ENCODE peak calls at places on chromosomes 16 and 17, in four cellular contexts. S is neuronal stem cell, V is mesendoderm, P is H1. C is an unnamed sample.
A peak's percentile ranks its signal among the peaks of the same experiment; 100 is the strongest.

GRCh38 chr17:28330671-28331070 is 4.6 kb downstream of the IFT20 start:
- DNase-seq in S (no peak), P (no peak), V (no peak), C (no peak)

GRCh38 chr17:48031966-48032365 is 5.6 kb downstream of the COPZ2 start:
- DNase-seq in V (no peak), S (no peak), P (no peak), C (no peak)

GRCh38 chr17:7781467-7781866 is 52.5 kb upstream of the KDM6B start:
- DNase-seq in S (no peak), P (no peak), V (no peak), C (no peak)

GRCh38 chr17:1473841-1474240 is 17.8 kb upstream of the CRK start:
- DNase-seq in P (no peak), V (no peak), S (no peak), C (no peak)

GRCh38 chr16:85349413-85350145 is 237.3 kb upstream of the CIBAR2 start:
- DNase-seq in P (no peak), V (no peak), S (no peak), C (no peak)

GRCh38 chr17:31558748-31559646 is 167.5 kb downstream of the RAB11FIP4 start:
- DNase-seq in S (peak; percentile 63), P (no peak), V (peak; percentile 83), C (peak; percentile 80)

GRCh38 chr17:76369804-76370203 is 14.6 kb upstream of the SPHK1 start:
- DNase-seq in S (no peak), P (no peak), V (no peak), C (no peak)

GRCh38 chr16:49492090-49492801 is 118.6 kb downstream of the C16orf78 start:
- DNase-seq in S (peak; percentile 62), V (peak; percentile 71), P (peak; percentile 15), C (no peak)

GRCh38 chr16:11181889-11182279 is 74.1 kb downstream of the SOCS1 start:
- DNase-seq in P (no peak), S (no peak), V (no peak), C (peak; percentile 61)

GRCh38 chr17:51428668-51429486 is 168.5 kb downstream of the UTP18 start:
- DNase-seq in P (no peak), S (no peak), V (no peak), C (no peak)

GRCh38 chr16:48022496-48022895 is 133.3 kb downstream of the ABCC12 start:
- DNase-seq in V (no peak), S (no peak), P (no peak), C (no peak)

GRCh38 chr17:59521465-59522126 is 43.8 kb upstream of the DHX40 start:
- DNase-seq in S (peak; percentile 63), V (peak; percentile 78), P (peak; percentile 38), C (peak; percentile 59)

GRCh38 chr17:17180141-17180603 is 26.0 kb downstream of the PLD6 start:
- DNase-seq in S (no peak), P (no peak), V (no peak), C (no peak)

GRCh38 chr16:71927383-71927782 is 32.1 kb downstream of the IST1 start:
- DNase-seq in V (peak; percentile 53), P (no peak), S (no peak), C (peak; percentile 90)

GRCh38 chr17:42667088-42667951 is 8.2 kb downstream of the TUBG2 start:
- DNase-seq in S (no peak), V (no peak), P (no peak), C (peak; percentile 73)

GRCh38 chr17:77564278-77564920 is 394.1 kb upstream of the TNRC6C start:
- DNase-seq in V (no peak), P (no peak), S (no peak), C (no peak)

GRCh38 chr17:30113213-30113612 is 3.4 kb upstream of the NSRP1 start:
- DNase-seq in S (no peak), V (no peak), P (no peak), C (no peak)

GRCh38 chr16:61934591-61934990 is 101.6 kb downstream of the CDH8 start:
- DNase-seq in S (no peak), V (no peak), P (no peak), C (no peak)

GRCh38 chr17:18980682-18981384 is 23.7 kb downstream of the FAM83G start:
- DNase-seq in S (no peak), V (peak; percentile 72), P (no peak), C (peak; percentile 88)

GRCh38 chr17:72104164-72104862 is 16.5 kb upstream of the SOX9 start:
- DNase-seq in V (no peak), P (no peak), S (no peak), C (no peak)

GRCh38 chr17:82338858-82339633 is 5.5 kb upstream of the SECTM1 start:
- DNase-seq in S (no peak), V (peak; percentile 70), P (no peak), C (peak; percentile 71)

GRCh38 chr16:57617604-57618111 is 10.8 kb upstream of the ADGRG1 start:
- DNase-seq in V (no peak), P (no peak), S (no peak), C (no peak)

GRCh38 chr16:57863434-57864160 is 61.3 kb upstream of the KIFC3 start:
- DNase-seq in V (peak; percentile 96), P (peak; percentile 49), S (peak; percentile 39), C (peak; percentile 79)

GRCh38 chr17:50421308-50422031 is 4.5 kb upstream of the ACSF2 start:
- DNase-seq in P (no peak), V (no peak), S (no peak), C (no peak)

GRCh38 chr17:73232587-73233373 is 28.9 kb downstream of the CPSF4L start:
- DNase-seq in P (no peak), V (peak; percentile 60), S (no peak), C (peak; percentile 23)

GRCh38 chr16:84085774-84086173 is 31.0 kb downstream of the MBTPS1 start:
- DNase-seq in S (no peak), V (no peak), P (no peak), C (no peak)

GRCh38 chr17:81396722-81397313 is 1.6 kb downstream of the BAHCC1 start:
- DNase-seq in P (no peak), S (no peak), V (peak; percentile 76), C (no peak)

GRCh38 chr17:2101448-2102257 is 46.8 kb downstream of the HIC1 start:
- DNase-seq in P (no peak), V (no peak), S (no peak), C (no peak)

GRCh38 chr16:19389246-19389645 is 28.4 kb upstream of the TMC5 start:
- DNase-seq in S (peak; percentile 14), V (peak; percentile 74), P (no peak), C (no peak)

GRCh38 chr17:20189322-20189721 is 180.2 kb downstream of the SPECC1 start:
- DNase-seq in P (no peak), S (peak; percentile 20), V (peak; percentile 71), C (peak; percentile 68)

DNA sequence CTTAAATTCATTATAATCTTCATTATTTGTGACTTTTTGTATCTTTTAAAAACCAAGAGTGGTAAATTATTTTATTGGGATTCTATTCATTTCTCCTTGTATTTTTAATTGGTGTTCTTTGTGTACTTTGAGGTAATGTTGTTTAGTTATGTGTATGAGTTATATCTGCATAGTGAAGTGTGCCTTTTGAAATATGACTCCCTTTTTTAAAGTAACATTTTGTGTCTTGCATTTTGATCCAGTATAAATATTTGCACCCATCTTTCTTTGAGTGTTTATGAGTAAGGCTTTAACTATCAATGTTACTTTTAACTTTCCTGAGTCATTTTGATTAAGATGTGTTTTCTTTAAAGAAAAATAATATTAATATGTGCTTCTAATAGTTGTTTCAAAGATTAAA is 90.0 kb upstream of the MYOCD start:
- DNase-seq in V (no peak), P (no peak), S (no peak), C (peak; percentile 39)
- H2AK5ac ChIP-seq in V (no peak overlapping the region), P (no peak overlapping the region), S (no peak overlapping the region), C (no peak overlapping the region)

DNA sequence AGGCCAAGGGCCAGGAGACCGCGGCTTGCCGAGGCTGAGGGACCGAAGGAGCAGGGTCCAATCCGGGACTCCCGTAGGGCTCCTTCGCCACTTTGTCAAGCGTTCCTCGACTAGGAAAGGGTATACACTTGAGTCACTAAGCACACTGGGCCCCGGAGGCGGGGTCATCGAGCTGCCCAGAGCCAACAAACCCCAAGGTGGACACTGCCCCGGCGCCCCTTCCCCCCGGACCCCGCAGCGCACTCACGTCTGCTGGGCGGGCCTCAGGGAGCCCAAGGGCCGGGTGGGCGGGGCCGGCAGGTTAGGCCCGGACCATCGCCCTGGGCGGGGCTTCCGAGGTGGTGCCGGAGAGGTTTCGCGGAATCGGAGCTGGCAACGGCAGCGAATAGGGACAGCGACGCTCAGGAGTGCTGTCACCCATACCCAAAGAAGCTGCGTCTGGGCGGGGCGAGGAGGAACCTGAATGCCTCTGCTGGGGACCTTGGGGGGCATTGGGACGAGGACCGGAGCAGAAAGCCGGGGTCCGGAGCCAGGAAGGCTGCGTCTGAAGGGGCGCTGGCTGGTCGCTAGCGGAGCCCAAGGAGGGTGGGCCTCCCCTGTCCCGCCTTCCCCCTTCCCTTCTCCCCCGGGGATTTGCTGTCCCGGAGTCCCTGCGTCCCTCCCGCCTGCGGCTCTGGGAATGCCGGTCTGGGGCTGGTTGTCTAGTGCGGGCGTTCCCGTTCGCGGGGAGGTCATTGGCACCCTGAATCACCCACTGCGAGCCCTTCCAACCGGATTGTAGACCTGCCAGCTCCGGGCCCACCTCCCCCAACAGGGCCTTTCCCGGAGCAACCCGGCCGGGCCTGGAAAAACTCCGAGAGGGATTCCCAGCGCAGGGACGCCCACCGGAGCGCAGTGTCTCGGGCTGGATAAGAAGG is 118.2 kb upstream of the SMURF2 start:
- DNase-seq in S (no peak), V (peak; percentile 93), P (no peak), C (no peak)
- H3K27ac ChIP-seq in S (no peak overlapping the region), V (no peak overlapping the region), P (no peak overlapping the region), C (no peak overlapping the region)

DNA sequence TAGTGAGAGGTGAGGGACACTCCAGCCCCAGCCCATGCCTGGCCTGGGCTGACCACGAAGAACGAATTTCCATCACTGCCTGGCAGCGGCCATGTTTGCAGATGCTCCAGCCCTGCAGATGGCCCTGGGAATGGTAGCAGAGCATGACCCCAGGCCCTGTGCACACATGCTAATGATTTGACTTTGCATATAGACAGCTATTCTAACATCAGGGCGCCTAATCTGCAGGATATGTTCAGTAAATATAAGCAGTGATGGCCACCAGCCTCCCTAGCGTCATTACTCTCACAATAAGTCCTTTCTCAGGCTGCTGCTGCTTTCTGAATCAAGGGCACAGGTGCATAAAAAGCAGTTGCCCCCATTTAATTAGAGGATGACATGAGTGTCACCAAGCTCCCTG is 24.2 kb downstream of the DNAH9 start:
- DNase-seq in S (no peak), P (no peak), V (no peak), C (no peak)
- H3K23ac ChIP-seq in S (no peak overlapping the region), P (no peak overlapping the region), V (no peak overlapping the region), C (no peak overlapping the region)

GRCh38 chr17:44921122-44921882 is 6.0 kb upstream of the GFAP start:
- DNase-seq in P (no peak), V (peak; percentile 58), S (peak; percentile 33), C (no peak)

GRCh38 chr17:44919411-44919810 is 4.1 kb upstream of the GFAP start:
- DNase-seq in V (no peak), S (no peak), P (no peak), C (no peak)

GRCh38 chr17:44918006-44918405 is 2.7 kb upstream of the GFAP start:
- DNase-seq in P (no peak), V (no peak), S (no peak), C (no peak)

GRCh38 chr17:44920565-44920940 is 5.3 kb upstream of the GFAP start:
- DNase-seq in S (no peak), V (no peak), P (no peak), C (no peak)

GRCh38 chr17:44919885-44920564 is 4.7 kb upstream of the GFAP start:
- DNase-seq in S (peak; percentile 65), P (peak; percentile 56), V (peak; percentile 87), C (peak; percentile 80)
- H2AK5ac ChIP-seq in S (no peak overlapping the region), P (no peak overlapping the region), V (no peak overlapping the region), C (no peak overlapping the region)